ENCODE peak calls at places on chromosomes 3 and 15, in five cellular contexts. R is GM23248, P is keratinocyte, O is fibroblast of lung, U is neural progenitor cell. Z is an unnamed sample.

GRCh38 chr3:67561995-67562394 is 92.4 kb downstream of the SUCLG2 start:
- DNase-seq in R (no peak), P (no peak), O (no peak), U (no peak), Z (no peak)

GRCh38 chr3:45555666-45556065 is 38.9 kb upstream of the LIMD1 start:
- DNase-seq in R (no peak), P (no peak), O (no peak), U (no peak), Z (no peak)

GRCh38 chr3:184320099-184320445 is 5.7 kb downstream of the EIF4G1 start:
- DNase-seq in R (peak), P (no peak), O (peak), U (no peak), Z (no peak)

GRCh38 chr3:50237133-50237651 is 1.2 kb downstream of the GNAI2 start:
- DNase-seq in R (peak), P (no peak), O (peak), U (peak), Z (no peak)

GRCh38 chr3:55330355-55330754 is 156.8 kb downstream of the WNT5A start:
- DNase-seq in R (peak), P (peak), O (peak), U (no peak), Z (no peak)

GRCh38 chr15:42084465-42085235 is 9.7 kb downstream of the PLA2G4D start:
- DNase-seq in R (peak), P (peak), O (peak), U (peak), Z (no peak)

GRCh38 chr3:174170248-174170647 is 688.9 kb upstream of the NAALADL2 start:
- DNase-seq in R (no peak), P (no peak), O (no peak), U (no peak), Z (no peak)

GRCh38 chr3:25335429-25335828 is 92.6 kb upstream of the RARB start:
- DNase-seq in R (no peak), P (no peak), O (no peak), U (no peak), Z (no peak)

GRCh38 chr15:57217716-57218598 is 158.3 kb upstream of the CGNL1 start:
- DNase-seq in R (peak), P (no peak), O (peak), U (peak), Z (no peak)

GRCh38 chr15:74750759-74751158 is 2.1 kb downstream of the CYP1A2 start:
- DNase-seq in R (no peak), P (no peak), O (no peak), U (peak), Z (no peak)

GRCh38 chr15:74752486-74753395 is 4.1 kb downstream of the CYP1A2 start:
- DNase-seq in R (peak), P (peak), O (peak), U (no peak), Z (no peak)

GRCh38 chr15:74752011-74752410 is 3.4 kb downstream of the CYP1A2 start:
- DNase-seq in R (no peak), P (no peak), O (no peak), U (no peak), Z (no peak)

GRCh38 chr15:74758736-74759135 is 10.1 kb downstream of the CYP1A2 start:
- DNase-seq in R (no peak), P (no peak), O (no peak), U (no peak), Z (no peak)

GRCh38 chr15:74754593-74755215 is 6.1 kb downstream of the CYP1A2 start:
- DNase-seq in R (no peak), P (no peak), O (no peak), U (no peak), Z (no peak)
- TF ChIP-seq EZH2 in R (no peak), P (no peak), O (no peak), U (no peak), Z (no peak)

DNA sequence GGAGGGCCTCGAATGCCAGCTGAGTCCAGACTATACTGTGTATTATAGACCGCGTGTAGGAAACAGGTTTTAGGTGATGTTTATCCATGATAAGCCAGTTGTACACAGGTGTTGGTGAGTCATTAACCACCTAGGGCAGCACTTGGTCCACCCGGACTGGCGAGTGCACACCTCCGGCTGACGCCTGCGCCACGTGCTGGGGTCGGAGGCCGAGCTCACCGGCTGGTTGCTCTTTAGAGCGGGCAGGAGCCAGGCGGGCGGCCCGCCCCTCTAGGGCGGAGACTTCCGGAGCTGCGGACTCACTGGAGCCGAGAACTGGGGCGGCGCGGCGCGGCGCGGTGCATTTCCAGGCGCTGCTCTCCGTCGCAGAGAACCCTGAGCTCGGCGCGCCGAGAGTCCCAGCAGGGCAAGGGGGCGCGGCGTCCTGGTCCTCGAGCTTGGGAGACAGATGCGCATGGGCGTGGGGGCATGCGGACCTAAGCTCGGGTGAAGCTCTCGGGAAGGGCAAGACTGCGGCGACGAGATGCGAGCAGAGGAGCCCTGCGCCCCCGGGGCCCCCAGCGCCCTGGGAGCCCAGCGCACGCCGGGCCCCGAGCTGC is at the start of gene ESYT3:
- DNase-seq in R (peak), P (peak), O (peak), U (peak), Z (no peak)
- TF ChIP-seq EZH2 in R (no peak), P (no peak), O (no peak), U (no peak), Z (no peak)

GRCh38 chr3:141052570-141053069 is 1.5 kb downstream of the SPSB4 start:
- DNase-seq in R (no peak), P (no peak), O (no peak), U (peak), Z (no peak)
- TF ChIP-seq EZH2 in R (no peak), P (peak), O (peak), U (no peak), Z (no peak)

DNA sequence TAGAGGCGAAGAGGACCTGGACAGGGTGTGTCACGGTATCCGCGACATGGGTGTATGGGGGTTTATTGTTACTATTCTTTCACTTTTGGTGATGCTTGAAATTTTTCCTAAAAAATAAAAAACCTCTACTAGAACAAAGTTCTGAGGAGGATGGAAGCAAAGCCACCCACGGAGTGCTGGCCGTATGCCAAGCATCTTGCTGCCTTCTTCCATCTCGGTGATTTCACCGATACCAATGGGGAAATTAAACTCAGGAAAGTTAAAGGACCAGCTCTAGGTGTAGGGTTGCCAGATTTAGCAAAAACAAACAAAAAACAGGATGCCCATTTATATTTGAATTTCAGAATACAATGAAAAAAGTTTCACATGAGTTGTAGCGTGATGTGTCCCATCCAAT is 33.9 kb downstream of the SMAD6 start:
- DNase-seq in R (peak), P (no peak), O (peak), U (no peak), Z (no peak)
- TF ChIP-seq EZH2 in R (no peak), P (no peak), O (no peak), U (no peak), Z (no peak)